ENCODE peak calls at places on chromosomes 7 and 10, in six cellular contexts. D is Peyer's patch; I is activated CD8-positive, alpha-beta T cell treated with anti-CD3 and anti-CD28 coated beads for 36 hours; V is H1; B is lower leg skin; H is glutamatergic neuron. W is an unnamed sample.

GRCh38 chr10:79320785-79321493 is 26.3 kb upstream of the PPIF start:
- DNase-seq in I (peak; percentile 52), B (no peak), D (no peak), V (no peak), H (no peak), W (no peak)

GRCh38 chr10:78335371-78335690 is 301.7 kb downstream of the RPS24 start:
- DNase-seq in D (no peak), V (no peak), H (no peak), B (no peak), I (no peak), W (no peak)

GRCh38 chr7:18762189-18762588 is 266.6 kb downstream of the HDAC9 start:
- DNase-seq in B (no peak), D (no peak), H (no peak), I (no peak), V (no peak), W (no peak)

GRCh38 chr10:11141571-11142091 is 124.0 kb downstream of the CELF2 start:
- DNase-seq in H (no peak), V (no peak), I (no peak), D (no peak), B (no peak), W (no peak)

GRCh38 chr10:24272374-24272773 is 63.4 kb downstream of the KIAA1217 start:
- DNase-seq in B (no peak), D (no peak), V (no peak), H (no peak), I (no peak), W (no peak)

GRCh38 chr10:21402606-21403083 is 122.8 kb downstream of the SKIDA1 start:
- DNase-seq in D (no peak), B (no peak), V (no peak), I (no peak), H (no peak), W (no peak)

GRCh38 chr10:62047240-62047897 is 145.9 kb downstream of the ARID5B start:
- DNase-seq in B (no peak), I (peak; percentile 13), V (no peak), H (no peak), D (peak; percentile 46), W (no peak)

GRCh38 chr7:156833311-156833710 is 59.7 kb downstream of the LMBR1 start:
- DNase-seq in I (no peak), D (no peak), B (no peak), H (no peak), V (no peak), W (no peak)

GRCh38 chr7:120926943-120927346 is 23.6 kb upstream of the ING3 start:
- DNase-seq in D (no peak), V (no peak), H (no peak), B (no peak), I (no peak), W (no peak)

GRCh38 chr10:59006511-59007306 is 169.7 kb upstream of the PHYHIPL start:
- DNase-seq in D (no peak), H (no peak), B (no peak), I (no peak), V (no peak), W (no peak)

GRCh38 chr7:50331564-50332208 is 27.2 kb downstream of the IKZF1 start:
- DNase-seq in D (no peak), H (no peak), V (no peak), I (peak; percentile 73), B (no peak), W (no peak)

GRCh38 chr7:91718071-91718470 is 162.4 kb downstream of the MTERF1 start:
- DNase-seq in D (no peak), V (no peak), I (no peak), H (no peak), B (no peak), W (no peak)

GRCh38 chr10:28089467-28089866 is 90.6 kb upstream of the ODAD2 start:
- DNase-seq in V (no peak), H (no peak), I (peak; percentile 13), B (no peak), D (no peak), W (no peak)

GRCh38 chr7:93594250-93594649 is 19.7 kb upstream of the CALCR start:
- DNase-seq in B (no peak), V (no peak), H (no peak), D (no peak), I (no peak), W (no peak)

GRCh38 chr10:84329986-84330651 is 1.7 kb downstream of the CCSER2 start:
- DNase-seq in B (no peak), H (no peak), V (no peak), I (peak; percentile 26), D (peak; percentile 24), W (no peak)

GRCh38 chr10:110821508-110821907 is 50.2 kb upstream of the PDCD4 start:
- DNase-seq in B (no peak), V (no peak), I (no peak), H (peak; percentile 24), D (no peak), W (no peak)

GRCh38 chr10:99396471-99396870 is 34.0 kb downstream of the GOT1 start:
- DNase-seq in I (no peak), D (no peak), H (no peak), B (no peak), V (no peak), W (no peak)

GRCh38 chr7:6571160-6571779 is 6.0 kb upstream of the ZDHHC4 start:
- DNase-seq in I (no peak), B (no peak), D (no peak), V (no peak), H (no peak), W (no peak)

GRCh38 chr10:3339531-3339950 is 167.0 kb upstream of the PITRM1 start:
- DNase-seq in V (no peak), B (no peak), D (no peak), I (no peak), H (no peak), W (no peak)
- TF ChIP-seq CTCF in V (no peak), B (no peak), D (no peak), I (no peak), H (no peak), W (no peak)

GRCh38 chr10:124917939-124918830 is 23.7 kb upstream of the ZRANB1 start:
- DNase-seq in D (no peak), H (peak; percentile 18), I (peak; percentile 12), V (no peak), B (no peak), W (no peak)
- TF ChIP-seq CTCF in D (no peak), H (no peak), I (no peak), V (no peak), B (no peak), W (no peak)

DNA sequence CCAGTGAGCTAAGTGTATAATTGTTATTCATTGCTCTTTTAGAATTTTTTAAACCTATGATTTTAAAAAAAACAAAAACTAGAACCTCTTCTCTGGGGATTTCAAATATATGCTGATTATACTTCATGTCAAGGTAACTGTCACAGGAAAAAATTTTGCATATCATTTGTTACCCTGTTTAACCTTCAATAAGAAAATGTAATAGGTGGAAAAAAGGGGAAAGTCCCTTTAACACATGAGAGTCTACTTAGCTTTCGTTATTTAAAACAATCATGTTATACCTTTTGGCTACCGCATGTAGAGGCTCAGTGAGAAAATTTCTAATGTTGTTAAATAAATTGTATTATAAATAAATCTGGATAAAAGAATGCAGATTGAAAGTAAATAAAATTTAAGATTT is 190.1 kb upstream of the AKR1E2 start:
- DNase-seq in D (no peak), I (no peak), H (no peak), V (no peak), B (no peak), W (no peak)
- TF ChIP-seq CTCF in D (no peak), I (no peak), H (no peak), V (no peak), B (no peak), W (no peak)

GRCh38 chr7:636396-636795 is 90.1 kb upstream of the DNAAF5 start:
- DNase-seq in V (no peak), B (no peak), H (peak; percentile 48), I (peak; percentile 54), D (no peak), W (no peak)
- TF ChIP-seq CTCF in V (peak; percentile 35), B (no peak), H (no peak), I (no peak), D (peak; percentile 13), W (peak; percentile 34)

DNA sequence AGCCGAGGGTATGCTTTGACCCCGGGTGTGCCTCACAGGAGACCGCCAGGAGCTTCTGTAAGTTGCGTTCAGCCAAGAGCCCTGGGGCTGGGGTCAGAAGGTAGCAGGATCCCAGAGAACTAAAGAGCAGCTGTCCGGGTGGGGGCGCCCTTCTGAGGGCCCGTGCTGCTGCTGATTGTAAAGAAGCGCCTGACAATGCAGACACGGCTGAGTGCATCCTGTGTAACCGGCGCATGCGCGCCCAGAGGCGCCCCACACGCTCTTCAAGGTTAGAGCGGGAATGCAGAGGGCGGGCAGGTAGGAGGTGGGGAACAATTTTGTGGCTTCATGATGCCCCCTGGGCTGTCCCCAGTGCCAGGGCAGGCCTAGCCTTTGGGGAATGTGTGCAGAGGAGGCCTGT is 210.2 kb upstream of the CTBP2 start:
- DNase-seq in B (no peak), V (peak; percentile 88), H (peak; percentile 79), I (no peak), D (no peak), W (no peak)
- TF ChIP-seq CTCF in B (no peak), V (peak; percentile 77), H (peak; percentile 55), I (no peak), D (no peak), W (no peak)

GRCh38 chr7:38179719-38180333 is 1.8 kb downstream of the STARD3NL start:
- DNase-seq in D (no peak), H (no peak), I (no peak), V (no peak), B (no peak), W (no peak)

GRCh38 chr7:38181111-38181510 is 3.1 kb downstream of the STARD3NL start:
- DNase-seq in D (no peak), V (no peak), B (no peak), I (no peak), H (no peak), W (no peak)

GRCh38 chr7:38177621-38178003 is 433 bp upstream of the STARD3NL start:
- DNase-seq in B (no peak), H (no peak), I (no peak), V (no peak), D (no peak), W (no peak)

GRCh38 chr7:38178004-38178694 is at the start of gene STARD3NL:
- DNase-seq in B (peak; percentile 98), V (peak; percentile 99), H (peak; percentile 97), D (peak; percentile 96), I (peak; percentile 94), W (peak; percentile 97)

DNA sequence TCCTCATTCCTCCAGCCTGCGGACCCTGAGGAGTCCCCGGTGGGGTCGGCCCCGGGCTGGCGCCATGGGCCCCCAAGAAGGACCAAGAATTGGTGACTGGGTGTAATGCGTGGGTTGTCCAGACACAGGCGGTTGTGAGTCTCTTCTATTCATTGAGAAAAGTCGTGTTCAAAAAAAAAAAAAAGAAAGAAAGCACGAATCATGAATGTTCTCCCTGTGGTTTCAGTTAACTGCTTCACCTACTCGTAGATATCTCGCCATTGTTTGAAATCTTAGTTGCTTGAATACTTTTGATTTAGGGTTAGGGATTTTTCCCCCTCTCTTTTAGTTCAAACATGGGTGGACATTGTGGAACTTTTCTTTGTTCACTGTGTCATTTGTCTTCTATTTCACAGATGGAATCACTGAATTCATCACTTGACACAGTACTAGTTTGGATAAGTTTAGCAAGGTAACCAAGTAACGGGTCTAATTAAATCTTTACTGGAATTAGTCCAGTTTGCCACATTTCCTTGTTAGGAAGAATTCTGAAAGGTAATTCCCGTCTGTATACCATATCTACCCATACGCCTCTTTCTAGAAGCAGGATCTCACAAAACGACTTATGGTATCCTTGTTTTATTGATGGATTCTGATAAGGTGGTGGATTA is 775 bp downstream of the STARD3NL start:
- DNase-seq in B (no peak), I (peak; percentile 66), V (no peak), H (no peak), D (no peak), W (no peak)
- TF ChIP-seq CTCF in B (no peak), I (no peak), V (no peak), H (no peak), D (no peak), W (no peak)

W was measured in right lobe of liver.